ENCODE peak calls at places on chromosomes 16 and 17, in four cellular contexts. I is GM23338; S is PC-9; M is CD8-positive, alpha-beta T cell. P is an unnamed sample.

GRCh38 chr17:35117984-35118383 is 1.7 kb downstream of the RAD51D start:
- DNase-seq in M (no peak), I (no peak), S (peak), P (no peak)

GRCh38 chr16:9791566-9791965 is 390.7 kb downstream of the GRIN2A start:
- DNase-seq in M (no peak), S (no peak), I (no peak), P (no peak)

GRCh38 chr16:81779540-81780320 is 639 bp downstream of the PLCG2 start:
- DNase-seq in S (no peak), I (peak), M (no peak), P (no peak)

GRCh38 chr16:10611825-10612342 is 31.5 kb upstream of the EMP2 start:
- DNase-seq in M (no peak), I (no peak), S (no peak), P (no peak)

GRCh38 chr17:18093616-18094408 is 6.1 kb downstream of the DRG2 start:
- DNase-seq in S (no peak), M (no peak), I (peak), P (no peak)

GRCh38 chr17:80045703-80046102 is 9.3 kb downstream of the CCDC40 start:
- DNase-seq in M (no peak), I (no peak), S (no peak), P (no peak)

GRCh38 chr16:89304181-89304851 is 86.8 kb downstream of the ZNF778 start:
- DNase-seq in I (no peak), S (no peak), M (no peak), P (no peak)

GRCh38 chr17:6543079-6544010 is 13.0 kb downstream of the PITPNM3 start:
- DNase-seq in M (no peak), I (no peak), S (no peak), P (no peak)

GRCh38 chr17:11391134-11391533 is 150.1 kb downstream of the SHISA6 start:
- DNase-seq in I (peak), S (no peak), M (no peak), P (no peak)

GRCh38 chr16:88347656-88348376 is 34.9 kb upstream of the ZNF469 start:
- DNase-seq in S (no peak), M (peak), I (no peak), P (no peak)

GRCh38 chr16:3282103-3282746 is 1.1 kb upstream of the ZNF263 start:
- DNase-seq in M (no peak), S (peak), I (peak), P (no peak)

GRCh38 chr16:1075546-1075945 is 3.0 kb downstream of the SSTR5 start:
- DNase-seq in S (no peak), I (no peak), M (no peak), P (no peak)

GRCh38 chr16:22751685-22752084 is 62.3 kb upstream of the HS3ST2 start:
- DNase-seq in M (no peak), S (no peak), I (no peak), P (no peak)

GRCh38 chr17:77140166-77140877 is 447 bp upstream of the SEC14L1 start:
- DNase-seq in I (peak), S (peak), M (peak), P (peak)

GRCh38 chr16:48909231-48909630 is 299.3 kb upstream of the N4BP1 start:
- DNase-seq in I (no peak), S (no peak), M (no peak), P (no peak)

GRCh38 chr17:77488531-77489238 is 347.9 kb downstream of the SEC14L1 start:
- DNase-seq in I (no peak), M (no peak), S (no peak), P (no peak)

GRCh38 chr17:31052187-31052889 is 42.4 kb upstream of the NF1 start:
- DNase-seq in S (peak), I (no peak), M (no peak), P (no peak)

GRCh38 chr17:47279062-47279801 is 25.6 kb downstream of the ITGB3 start:
- DNase-seq in S (peak), M (no peak), I (peak), P (no peak)

GRCh38 chr17:63780507-63780906 is 6.5 kb downstream of the DDX42 start:
- DNase-seq in I (no peak), M (no peak), S (peak), P (no peak)

GRCh38 chr16:89140401-89140800 is 31.1 kb upstream of the CDH15 start:
- DNase-seq in S (no peak), M (no peak), I (no peak), P (no peak)

GRCh38 chr16:27799866-27800265 is 249.9 kb downstream of the KATNIP start:
- DNase-seq in S (no peak), I (no peak), M (no peak), P (no peak)

GRCh38 chr17:80353718-80354275 is 61.2 kb upstream of the ENDOV start:
- DNase-seq in M (no peak), S (no peak), I (no peak), P (no peak)

GRCh38 chr17:47305302-47305923 is 18.3 kb upstream of the EFCAB13 start:
- DNase-seq in I (no peak), M (no peak), S (peak), P (no peak)

GRCh38 chr16:86997058-86997457 is 320.1 kb downstream of the C16orf95 start:
- DNase-seq in I (no peak), S (no peak), M (no peak), P (no peak)

GRCh38 chr16:62620259-62620658 is 584.0 kb upstream of the CDH8 start:
- DNase-seq in M (no peak), I (no peak), S (no peak), P (no peak)

GRCh38 chr16:66275795-66276428 is 90.6 kb upstream of the CDH5 start:
- DNase-seq in S (peak), M (peak), I (peak), P (no peak)

GRCh38 chr16:80014241-80014939 is 413.9 kb upstream of the MAF start:
- DNase-seq in I (no peak), S (peak), M (no peak), P (no peak)

GRCh38 chr16:49621240-49622083 is 234.4 kb downstream of the ZNF423 start:
- DNase-seq in I (no peak), M (no peak), S (no peak), P (no peak)

GRCh38 chr17:16459850-16460550 is 32.0 kb downstream of the LRRC75A start:
- DNase-seq in M (no peak), S (no peak), I (peak), P (no peak)

GRCh38 chr16:57381791-57382534 is 9.7 kb downstream of the CX3CL1 start:
- DNase-seq in M (no peak), S (no peak), I (no peak), P (no peak)

GRCh38 chr16:10661236-10661635 is 33.5 kb downstream of the TEKT5 start:
- DNase-seq in S (no peak), I (no peak), M (no peak), P (no peak)

GRCh38 chr17:74712756-74713155 is at the start of gene CD300LF:
- DNase-seq in M (no peak), S (no peak), I (no peak), P (no peak)

GRCh38 chr16:58094026-58094425 is 35.2 kb downstream of the CFAP20 start:
- DNase-seq in S (no peak), I (no peak), M (no peak), P (no peak)

GRCh38 chr16:28098959-28099945 is 35.7 kb upstream of the GSG1L start:
- DNase-seq in I (no peak), S (no peak), M (no peak), P (no peak)

GRCh38 chr17:80777274-80777673 is 214.4 kb upstream of the CHMP6 start:
- DNase-seq in M (no peak), I (peak), S (no peak), P (no peak)

GRCh38 chr17:17030515-17031211 is 11.6 kb upstream of the MPRIP start:
- DNase-seq in S (no peak), I (peak), M (no peak), P (no peak)

GRCh38 chr16:14564323-14564722 is 65.7 kb downstream of the PARN start:
- DNase-seq in M (no peak), I (peak), S (peak), P (no peak)

GRCh38 chr16:68612996-68613395 is 32.1 kb upstream of the CDH3 start:
- DNase-seq in M (no peak), I (no peak), S (no peak), P (no peak)

GRCh38 chr17:56173958-56174357 is 20.7 kb downstream of the ANKFN1 start:
- DNase-seq in S (no peak), I (no peak), M (no peak), P (no peak)
- H3K4me3 ChIP-seq in S (no peak), I (no peak), M (no peak), P (no peak)

DNA sequence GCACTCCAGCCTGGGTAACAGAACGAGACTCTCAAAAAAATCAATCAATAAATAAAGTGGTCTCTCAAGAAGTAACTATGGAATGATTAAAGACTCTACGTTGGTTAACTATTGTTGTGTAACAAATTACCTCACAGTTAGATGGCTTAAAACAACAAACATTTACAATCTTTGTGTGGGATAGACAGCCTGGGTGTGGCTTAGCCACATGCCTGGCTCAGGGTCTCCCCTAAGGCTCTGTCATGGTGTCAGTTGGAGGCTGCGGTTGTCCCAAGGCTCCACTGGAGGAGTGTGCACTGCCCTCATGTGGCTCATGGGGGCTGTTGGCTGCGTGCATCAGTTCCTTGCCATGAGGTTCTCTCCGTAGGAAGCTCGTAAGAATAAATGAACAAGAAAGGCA is 294.5 kb downstream of the SNX29 start:
- DNase-seq in S (no peak), I (peak), M (no peak), P (no peak)
- TF ChIP-seq CTCF in S (no peak), I (peak), M (no peak), P (no peak)

GRCh38 chr17:29127840-29128239 is 52.4 kb downstream of the MYO18A start:
- DNase-seq in S (no peak), I (no peak), M (no peak), P (no peak)
- H3K27ac ChIP-seq in S (no peak), I (peak), M (no peak), P (no peak)

GRCh38 chr17:75979705-75980187 is 706 bp downstream of the TEN1 start:
- DNase-seq in I (no peak), M (no peak), S (no peak), P (no peak)

GRCh38 chr17:75980188-75981018 is 1.4 kb downstream of the TEN1 start:
- DNase-seq in S (no peak), M (no peak), I (no peak), P (no peak)

GRCh38 chr17:75978938-75979704 is at the start of the genes ACOX1 and TEN1:
- DNase-seq in I (peak), S (peak), M (peak), P (peak)

GRCh38 chr17:75975757-75976174 is 3.2 kb downstream of the ACOX1 start:
- DNase-seq in S (no peak), M (no peak), I (no peak), P (no peak)

DNA sequence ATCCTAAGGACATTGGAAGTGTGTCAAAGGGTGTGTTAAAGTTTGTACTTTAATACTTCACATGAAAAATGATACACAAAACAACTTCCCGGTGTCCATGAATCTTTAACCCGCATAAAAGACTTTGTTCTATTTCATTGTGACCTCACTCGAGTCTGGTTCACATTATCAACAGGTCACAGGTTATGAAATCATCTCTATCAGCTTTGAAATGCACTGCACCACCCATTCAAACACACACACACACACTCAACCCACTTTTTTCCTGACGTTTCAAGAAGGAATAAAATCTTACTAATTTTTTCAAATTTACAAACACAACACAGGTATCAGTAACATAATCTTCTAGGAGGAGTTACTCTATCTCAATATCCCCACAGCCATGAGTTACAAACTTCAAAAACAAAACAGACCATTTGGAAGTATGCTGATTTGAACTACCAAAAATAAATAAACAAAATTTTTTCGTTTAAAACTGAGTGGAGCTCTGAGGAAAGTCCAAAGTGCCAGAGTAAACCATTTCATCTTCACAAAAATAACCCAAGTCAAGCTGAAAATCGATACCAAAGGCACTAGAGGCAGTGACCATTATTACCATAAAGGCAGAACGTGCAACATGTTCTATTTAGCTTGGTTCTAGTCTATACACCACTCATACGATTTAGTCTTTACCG is 2.7 kb downstream of the ACOX1 start:
- DNase-seq in I (no peak), M (no peak), S (no peak), P (no peak)
- H3K4me3 ChIP-seq in I (no peak), M (no peak), S (no peak), P (peak)

GRCh38 chr17:40113961-40114272 is 7.9 kb upstream of the MSL1 start:
- DNase-seq in M (no peak), S (no peak), I (no peak), P (no peak)

GRCh38 chr17:40112718-40113109 is 9.1 kb upstream of the MSL1 start:
- DNase-seq in I (no peak), M (no peak), S (no peak), P (no peak)

GRCh38 chr17:40113110-40113960 is 8.4 kb upstream of the MSL1 start:
- DNase-seq in S (peak), M (peak), I (peak), P (peak)

GRCh38 chr17:40112191-40112590 is 9.6 kb upstream of the MSL1 start:
- DNase-seq in I (no peak), S (no peak), M (no peak), P (no peak)

DNA sequence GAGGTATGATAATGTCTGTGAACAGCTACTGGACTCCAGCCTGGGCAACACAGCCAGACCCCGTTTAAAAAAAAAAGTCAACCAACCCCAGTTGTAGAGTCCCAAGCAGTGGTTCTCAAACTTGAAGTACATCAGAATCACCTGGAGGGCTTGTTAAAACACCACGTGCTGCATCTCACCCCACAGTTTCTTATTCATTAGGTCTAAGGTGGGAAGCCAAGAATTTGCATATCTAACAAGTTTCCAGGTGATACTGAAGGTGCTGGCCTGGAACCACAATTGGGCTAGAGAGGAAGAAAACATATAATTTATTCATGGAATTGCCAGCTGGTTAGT is 6.7 kb upstream of the MSL1 start:
- DNase-seq in M (no peak), I (no peak), S (no peak), P (no peak)
- TF ChIP-seq CTCF in M (no peak), I (no peak), S (no peak), P (no peak)

DNA sequence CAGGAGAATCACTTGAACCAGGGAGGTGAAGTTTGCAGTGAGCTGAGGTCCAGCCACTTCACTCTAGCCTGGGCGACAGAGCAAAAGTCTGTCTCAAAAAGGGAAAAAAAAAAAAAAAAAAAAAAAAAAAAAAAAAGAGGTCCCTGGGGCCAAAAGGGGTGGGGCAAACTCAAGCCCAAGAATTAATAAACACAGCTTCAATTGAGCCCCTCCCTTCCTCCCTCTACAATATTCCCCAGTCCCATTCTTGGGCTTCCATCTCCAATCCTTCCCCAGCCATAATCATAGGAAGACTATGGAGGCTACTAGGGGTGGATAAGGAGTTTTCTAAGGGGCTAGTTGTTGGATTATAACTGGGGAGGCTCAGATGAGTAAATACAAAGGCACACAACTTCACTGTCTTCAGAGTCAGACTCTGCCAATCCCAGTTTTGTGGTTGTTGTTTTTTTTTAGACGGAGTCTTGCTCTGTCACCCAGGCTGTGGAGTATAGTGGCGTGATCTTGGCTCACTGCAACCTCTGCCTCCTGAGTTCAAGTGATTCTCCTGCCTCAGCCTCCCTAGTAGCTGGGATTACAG is 9.5 kb downstream of the CAVIN1 start:
- DNase-seq in M (no peak), S (no peak), I (no peak), P (no peak)
- H3K27ac ChIP-seq in M (no peak), S (no peak), I (no peak), P (peak)

GRCh38 chr16:75257886-75258806 is 6.7 kb upstream of the BCAR1 start:
- DNase-seq in I (no peak), S (no peak), M (no peak), P (no peak)
- H3K4me3 ChIP-seq in I (no peak), S (no peak), M (no peak), P (no peak)

DNA sequence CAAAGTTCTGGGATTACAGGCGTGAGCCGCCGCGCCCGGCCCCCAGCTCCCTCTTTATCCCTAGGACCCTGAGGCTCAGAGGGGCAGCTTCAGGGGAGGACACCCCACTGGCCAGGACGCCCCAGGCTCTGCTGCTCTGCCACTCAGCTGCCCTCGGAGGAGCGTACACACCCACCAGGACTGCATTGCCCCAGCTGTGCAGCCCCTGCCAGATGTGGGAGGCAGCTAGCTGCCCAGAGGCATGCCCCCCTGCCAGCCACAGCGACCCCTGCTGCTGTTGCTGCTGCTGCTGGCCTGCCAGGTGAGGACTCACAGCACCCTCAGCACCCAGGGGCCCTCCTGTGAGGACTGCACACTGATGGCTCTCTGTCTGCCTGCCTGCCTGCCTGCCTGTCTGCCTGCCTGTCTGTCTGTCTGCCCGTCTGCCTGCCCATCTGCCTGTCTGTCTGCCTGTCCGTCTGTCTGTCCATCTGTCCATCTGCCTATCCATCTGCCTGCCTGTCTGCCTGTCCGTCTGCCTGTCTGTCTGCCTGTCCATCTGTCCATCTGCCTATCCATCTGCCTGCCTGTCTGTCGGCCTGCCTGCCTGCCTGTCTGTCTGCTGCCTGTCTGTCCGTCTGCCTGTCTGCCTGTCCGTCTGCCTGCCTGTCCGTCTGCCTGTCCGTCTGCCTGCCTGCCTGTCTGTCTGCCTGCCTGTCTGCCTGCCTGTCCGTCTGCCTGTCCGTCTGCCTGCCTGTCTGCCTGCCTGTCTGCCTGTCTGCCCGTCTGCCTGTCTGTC is 5.0 kb downstream of the GCGR start:
- DNase-seq in I (no peak), M (no peak), S (no peak), P (no peak)
- TF ChIP-seq CTCF in I (peak), M (no peak), S (no peak), P (no peak)

GRCh38 chr17:50053654-50053960 is 2.3 kb upstream of the ITGA3 start:
- DNase-seq in I (no peak), M (no peak), S (no peak), P (no peak)

GRCh38 chr17:50051082-50051576 is 4.8 kb upstream of the ITGA3 start:
- DNase-seq in M (no peak), I (no peak), S (peak), P (no peak)

GRCh38 chr17:50051606-50052005 is 4.3 kb upstream of the ITGA3 start:
- DNase-seq in S (no peak), I (no peak), M (no peak), P (no peak)

GRCh38 chr17:50052822-50053653 is 2.9 kb upstream of the ITGA3 start:
- DNase-seq in S (peak), I (no peak), M (no peak), P (no peak)

DNA sequence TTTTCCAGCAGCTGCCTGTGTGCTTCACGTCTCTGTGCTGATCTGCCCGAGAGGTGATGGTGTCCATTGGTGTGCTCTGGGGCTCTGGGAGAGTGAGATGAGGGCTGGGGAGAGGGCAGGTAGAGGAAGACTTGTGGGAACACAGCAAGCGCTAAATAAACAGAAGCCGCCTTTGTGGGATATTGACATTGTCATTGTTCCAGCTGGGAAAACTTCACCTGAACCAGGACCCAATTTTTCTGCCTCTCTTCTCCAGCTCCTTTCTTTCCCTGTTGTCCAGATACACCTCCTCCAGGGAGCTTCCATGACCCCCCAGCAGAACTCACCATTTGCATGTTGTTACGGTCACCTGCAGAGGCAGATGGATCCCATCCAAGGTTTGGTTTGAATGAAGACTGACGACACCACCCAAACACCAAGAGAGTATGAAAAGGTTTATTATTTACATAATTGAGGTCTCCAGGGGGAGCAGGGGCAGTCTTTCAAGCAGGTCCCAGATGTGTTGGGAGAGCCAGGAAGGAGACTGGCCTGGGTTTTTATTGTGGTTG is 3.6 kb upstream of the ITGA3 start:
- DNase-seq in I (no peak), M (no peak), S (no peak), P (no peak)
- H3K27ac ChIP-seq in I (no peak), M (no peak), S (peak), P (no peak)

P was measured in esophagus squamous epithelium.